ENCODE peak calls at places on chromosomes 4 and X, in six cellular contexts. E, Z, S, H, L and R are unnamed samples.

GRCh38 chrX:55742649-55743048 is 25.1 kb downstream of the RRAGB start:
- DNase-seq in E (no peak), Z (no peak), S (no peak), H (no peak), L (no peak), R (no peak)

GRCh38 chrX:100829730-100830129 is 9.5 kb downstream of the CSTF2 start:
- DNase-seq in E (no peak), Z (no peak), S (peak), H (no peak), L (no peak), R (no peak)

GRCh38 chr4:30722916-30723270 is 2.7 kb downstream of the PCDH7 start:
- DNase-seq in E (peak), Z (peak), S (no peak), H (no peak), L (no peak), R (no peak)

GRCh38 chr4:11623726-11624037 is 195.0 kb upstream of the HS3ST1 start:
- DNase-seq in E (no peak), Z (peak), S (no peak), H (no peak), L (peak), R (peak)

GRCh38 chrX:48507246-48507645 is 1.5 kb upstream of the PORCN start:
- DNase-seq in E (no peak), Z (no peak), S (no peak), H (no peak), L (no peak), R (no peak)

GRCh38 chr4:102350634-102351033 is 5.4 kb upstream of the SLC39A8 start:
- DNase-seq in E (no peak), Z (no peak), S (no peak), H (no peak), L (no peak), R (no peak)

GRCh38 chr4:182142146-182143085 is 100.8 kb upstream of the TENM3 start:
- DNase-seq in E (no peak), Z (no peak), S (no peak), H (no peak), L (no peak), R (peak)

GRCh38 chrX:50913520-50913919 is 3.0 kb downstream of the BMP15 start:
- DNase-seq in E (no peak), Z (no peak), S (no peak), H (no peak), L (no peak), R (no peak)

GRCh38 chr4:91064157-91064853 is 937.1 kb downstream of the CCSER1 start:
- DNase-seq in E (no peak), Z (no peak), S (no peak), H (no peak), L (peak), R (peak)

GRCh38 chr4:119082661-119083060 is 53.0 kb upstream of the MYOZ2 start:
- DNase-seq in E (no peak), Z (no peak), S (no peak), H (no peak), L (no peak), R (no peak)